ENCODE peak calls at places on chromosomes 4 and X, in eight cellular contexts. R, K, T, H, V, D, B and G are unnamed samples.

GRCh38 chr4:37685726-37686372 is 327 bp downstream of the RELL1 start:
- DNase-seq in H (no peak), B (no peak), K (peak; percentile 21), R (peak; percentile 65), D (peak; percentile 84), T (peak; percentile 76), V (peak; percentile 50), G (no peak)

GRCh38 chrX:123959281-123960063 is 2.0 kb upstream of the STAG2 start:
- DNase-seq in V (peak; percentile 55), H (peak; percentile 62), R (peak; percentile 31), B (no peak), K (peak; percentile 26), T (peak; percentile 36), D (peak; percentile 78), G (no peak)

GRCh38 chr4:79689735-79690134 is 281.7 kb upstream of the GK2 start:
- DNase-seq in V (no peak), T (no peak), R (no peak), D (no peak), H (no peak), B (no peak), K (no peak), G (peak; percentile 5)

GRCh38 chrX:23935116-23935515 is 27.3 kb downstream of the CXorf58 start:
- DNase-seq in D (no peak), V (peak; percentile 33), H (no peak), B (no peak), T (no peak), R (no peak), K (no peak), G (no peak)

GRCh38 chr4:84804126-84804525 is 162.4 kb downstream of the WDFY3 start:
- DNase-seq in R (no peak), B (no peak), K (no peak), T (no peak), V (peak; percentile 64), D (no peak), H (no peak), G (no peak)

GRCh38 chrX:97367149-97367548 is 483.4 kb downstream of the RPA4 start:
- DNase-seq in R (no peak), T (no peak), D (no peak), K (no peak), B (no peak), V (peak; percentile 42), H (no peak), G (peak; percentile 22)

GRCh38 chr4:139682309-139683210 is 16.9 kb downstream of the MGST2 start:
- DNase-seq in V (peak; percentile 69), D (no peak), K (no peak), B (no peak), T (no peak), R (no peak), H (no peak), G (no peak)

GRCh38 chr4:47222276-47222675 is 190.9 kb downstream of the GABRB1 start:
- DNase-seq in H (no peak), T (no peak), D (no peak), K (no peak), R (no peak), B (no peak), V (peak; percentile 56), G (no peak)

GRCh38 chrX:19840899-19841648 is 46.3 kb downstream of the SH3KBP1 start:
- DNase-seq in B (no peak), T (no peak), D (no peak), K (no peak), H (no peak), V (no peak), R (peak; percentile 55), G (no peak)

GRCh38 chrX:20066968-20067708 is 49.6 kb downstream of the MAP7D2 start:
- DNase-seq in D (no peak), K (peak; percentile 45), B (peak; percentile 38), T (peak; percentile 57), R (peak; percentile 67), V (peak; percentile 52), H (no peak), G (no peak)

GRCh38 chrX:42976729-42977366 is 198.9 kb upstream of the PPP1R2C start:
- DNase-seq in H (no peak), D (no peak), V (no peak), B (no peak), T (no peak), R (peak; percentile 19), K (no peak), G (no peak)

GRCh38 chr4:122827258-122827887 is 742 bp downstream of the FGF2 start:
- DNase-seq in B (no peak), K (peak; percentile 47), D (peak; percentile 75), V (peak; percentile 56), H (peak; percentile 30), T (peak; percentile 92), R (peak; percentile 1), G (no peak)

GRCh38 chr4:629916-630641 is 4.7 kb downstream of the PDE6B start:
- DNase-seq in T (peak; percentile 24), R (no peak), B (no peak), D (peak; percentile 46), V (no peak), K (no peak), H (no peak), G (no peak)

GRCh38 chr4:142353149-142353738 is 492.9 kb downstream of the INPP4B start:
- DNase-seq in V (peak; percentile 86), D (no peak), H (no peak), B (peak; percentile 69), R (peak; percentile 44), T (no peak), K (no peak), G (peak; percentile 61)

GRCh38 chr4:89868999-89869589 is 25.6 kb upstream of the MMRN1 start:
- DNase-seq in H (no peak), B (no peak), T (no peak), R (no peak), K (no peak), V (peak; percentile 33), D (no peak), G (no peak)

GRCh38 chrX:149916745-149917392 is 12.5 kb upstream of the HSFX4 start:
- DNase-seq in H (no peak), R (peak; percentile 16), V (no peak), K (no peak), T (no peak), B (no peak), D (no peak), G (no peak)

GRCh38 chr4:76203541-76203940 is 10.1 kb downstream of the SCARB2 start:
- DNase-seq in R (no peak), H (no peak), K (no peak), B (no peak), D (no peak), V (no peak), T (no peak), G (no peak)

GRCh38 chr4:139887962-139888735 is 222.5 kb downstream of the MGST2 start:
- DNase-seq in D (no peak), H (no peak), B (no peak), V (no peak), R (no peak), T (peak; percentile 23), K (no peak), G (no peak)

GRCh38 chrX:11446951-11447350 is 153.7 kb downstream of the AMELX start:
- DNase-seq in V (no peak), D (no peak), R (no peak), K (no peak), T (no peak), B (no peak), H (no peak), G (no peak)

GRCh38 chr4:33746979-33747378 is 2497.3 kb downstream of the ARAP2 start:
- DNase-seq in B (no peak), T (no peak), K (no peak), H (no peak), R (no peak), V (no peak), D (no peak), G (no peak)

GRCh38 chr4:177436456-177436855 is 5.8 kb downstream of the AGA start:
- DNase-seq in D (no peak), T (no peak), R (no peak), K (no peak), H (no peak), B (no peak), V (no peak), G (no peak)

GRCh38 chrX:46209768-46210167 is 335.5 kb downstream of the ZNF674 start:
- DNase-seq in V (no peak), B (peak; percentile 23), H (no peak), T (no peak), K (no peak), R (no peak), D (no peak), G (no peak)
- H3K4me3 ChIP-seq in V (no peak overlapping the region), B (no peak overlapping the region), H (no peak overlapping the region), T (no peak overlapping the region), K (no peak overlapping the region), R (no peak overlapping the region), D (no peak overlapping the region), G (no peak overlapping the region)

GRCh38 chr4:129410115-129410514 is 314.2 kb downstream of the C4orf33 start:
- DNase-seq in T (no peak), V (no peak), B (no peak), H (no peak), D (no peak), R (no peak), K (no peak), G (no peak)
- TF ChIP-seq CTCF in T (no peak), V (no peak), B (no peak), H (no peak), D (no peak), R (no peak), K (no peak), G (no peak)

DNA sequence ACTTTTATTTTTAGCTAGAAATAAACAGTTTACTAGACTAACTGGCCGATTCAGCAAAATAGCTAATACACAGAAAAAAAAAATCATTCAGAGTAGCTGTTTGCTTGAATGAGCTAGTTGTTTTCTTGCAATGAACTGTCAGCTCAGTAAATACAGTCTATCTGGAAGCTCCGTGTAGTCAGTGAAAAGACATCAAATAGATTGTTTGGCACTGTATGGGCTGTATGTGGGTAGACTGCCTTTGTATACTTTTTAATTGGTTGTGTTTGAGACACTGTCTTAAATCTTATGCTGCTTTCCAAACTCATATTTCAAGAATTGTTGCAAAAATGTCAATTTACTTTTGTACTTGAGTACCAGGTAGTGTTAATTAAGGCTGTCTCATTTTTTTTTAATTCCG is 61.6 kb upstream of the GPR174 start:
- DNase-seq in V (no peak), T (no peak), R (no peak), H (no peak), B (no peak), D (no peak), K (no peak), G (no peak)
- H3K4me3 ChIP-seq in V (no peak overlapping the region), T (no peak overlapping the region), R (no peak overlapping the region), H (no peak overlapping the region), B (no peak overlapping the region), D (no peak overlapping the region), K (no peak overlapping the region), G (no peak overlapping the region)

GRCh38 chrX:120768254-120768653 is 107.4 kb downstream of the CT47B1 start:
- DNase-seq in V (peak; percentile 26), H (no peak), D (no peak), R (no peak), T (no peak), K (no peak), B (no peak), G (no peak)

GRCh38 chrX:120774611-120775010 is 101.1 kb downstream of the CT47B1 start:
- DNase-seq in R (no peak), D (no peak), B (no peak), V (peak; percentile 58), K (no peak), H (no peak), T (no peak), G (no peak)

GRCh38 chrX:120773801-120774200 is 101.9 kb downstream of the CT47B1 start:
- DNase-seq in D (no peak), B (no peak), H (no peak), V (no peak), K (no peak), T (no peak), R (no peak), G (no peak)

GRCh38 chrX:120768681-120769080 is 107.0 kb downstream of the CT47B1 start:
- DNase-seq in R (no peak), B (no peak), K (no peak), V (peak; percentile 56), D (no peak), T (no peak), H (no peak), G (no peak)

GRCh38 chrX:120769576-120770341 is 105.9 kb downstream of the CT47B1 start:
- DNase-seq in T (peak; percentile 19), V (peak; percentile 84), K (peak; percentile 3), D (no peak), B (peak; percentile 16), H (no peak), R (peak; percentile 68), G (no peak)
- TF ChIP-seq CTCF in T (peak; percentile 62), V (peak; percentile 9), K (peak; percentile 56), D (no peak), B (peak; percentile 45), H (peak; percentile 26), R (peak; percentile 79), G (peak; percentile 46)